ENCODE peak calls at places on chromosomes 7 and 10, in four cellular contexts. V is cardiac muscle cell, W is fibroblast of pulmonary artery, F is tibial artery. R is an unnamed sample.

GRCh38 chr10:131786756-131787605 is 113.8 kb upstream of the PPP2R2D start:
- DNase-seq in F (no peak), V (peak; percentile 61), W (peak; percentile 35), R (peak; percentile 22)

GRCh38 chr7:74293577-74293908 is 4.3 kb downstream of the CLIP2 start:
- DNase-seq in W (no peak), V (no peak), F (no peak), R (no peak)

GRCh38 chr10:50625663-50626062 is 1.9 kb upstream of the SGMS1 start:
- DNase-seq in V (peak; percentile 21), F (no peak), W (peak; percentile 25), R (peak; percentile 47)

GRCh38 chr10:14617850-14618249 is 156.8 kb downstream of the FAM107B start:
- DNase-seq in V (no peak), F (no peak), W (peak; percentile 50), R (peak; percentile 51)

GRCh38 chr10:3980660-3981059 is 195.7 kb upstream of the KLF6 start:
- DNase-seq in F (no peak), V (no peak), W (no peak), R (no peak)

GRCh38 chr10:104326991-104327610 is 11.2 kb downstream of the ITPRIP start:
- DNase-seq in F (no peak), V (no peak), W (no peak), R (no peak)

GRCh38 chr10:130500251-130501000 is 364.2 kb downstream of the GLRX3 start:
- DNase-seq in F (no peak), V (no peak), W (no peak), R (no peak)

GRCh38 chr7:158098125-158099030 is 489.2 kb downstream of the PTPRN2 start:
- DNase-seq in W (no peak), F (peak; percentile 13), V (no peak), R (no peak)

GRCh38 chr10:97058521-97058920 is 127.2 kb downstream of the SLIT1 start:
- DNase-seq in F (no peak), V (no peak), W (no peak), R (no peak)

GRCh38 chr10:50990568-50991495 is 83.5 kb upstream of the PRKG1 start:
- DNase-seq in V (peak; percentile 74), W (peak; percentile 91), F (peak; percentile 80), R (peak; percentile 93)

GRCh38 chr10:43074409-43074808 is 2.5 kb upstream of the RET start:
- DNase-seq in F (no peak), W (no peak), V (no peak), R (no peak)

GRCh38 chr7:23093546-23093945 is 12.0 kb upstream of the KLHL7 start:
- DNase-seq in F (no peak), W (no peak), V (no peak), R (peak; percentile 25)

GRCh38 chr10:47160229-47160908 is 139.6 kb upstream of the GDF10 start:
- DNase-seq in F (no peak), V (no peak), W (no peak), R (no peak)

GRCh38 chr7:15504376-15504775 is 57.4 kb downstream of the AGMO start:
- DNase-seq in V (no peak), F (no peak), W (peak; percentile 27), R (no peak)

GRCh38 chr7:19920200-19920599 is 146.8 kb upstream of the TMEM196 start:
- DNase-seq in F (no peak), W (peak; percentile 82), V (no peak), R (peak; percentile 89)

GRCh38 chr10:108544500-108545120 is 1378.7 kb downstream of the XPNPEP1 start:
- DNase-seq in W (peak; percentile 63), V (peak; percentile 72), F (no peak), R (peak; percentile 64)

GRCh38 chr7:56033671-56034432 is 17.4 kb downstream of the PSPH start:
- DNase-seq in V (peak; percentile 91), F (peak; percentile 36), W (peak; percentile 76), R (peak; percentile 82)

GRCh38 chr7:33108591-33108930 is 643 bp downstream of the RP9 start:
- DNase-seq in V (no peak), W (no peak), F (no peak), R (no peak)

GRCh38 chr7:51732066-51732465 is 415.5 kb upstream of the COBL start:
- DNase-seq in V (no peak), W (no peak), F (no peak), R (no peak)

GRCh38 chr7:111834367-111834766 is 272.1 kb upstream of the IMMP2L start:
- DNase-seq in W (no peak), F (no peak), V (no peak), R (no peak)

GRCh38 chr10:75191821-75192568 is 18.6 kb upstream of the VDAC2 start:
- DNase-seq in V (no peak), F (peak; percentile 65), W (peak; percentile 96), R (peak; percentile 97)

GRCh38 chr7:15783971-15784693 is 97.6 kb upstream of the MEOX2 start:
- DNase-seq in V (peak; percentile 18), F (no peak), W (no peak), R (no peak)

GRCh38 chr7:78441737-78442136 is 643.2 kb downstream of the PHTF2 start:
- DNase-seq in V (no peak), W (no peak), F (no peak), R (no peak)

GRCh38 chr7:44972562-44972961 is 6.3 kb downstream of the MYO1G start:
- DNase-seq in V (no peak), F (no peak), W (no peak), R (no peak)

GRCh38 chr10:69494626-69495558 is 43.6 kb downstream of the TSPAN15 start:
- DNase-seq in F (no peak), V (no peak), W (no peak), R (no peak)

GRCh38 chr7:24971333-24972165 is 8.4 kb downstream of the OSBPL3 start:
- DNase-seq in F (no peak), V (no peak), W (peak; percentile 83), R (peak; percentile 94)

DNA sequence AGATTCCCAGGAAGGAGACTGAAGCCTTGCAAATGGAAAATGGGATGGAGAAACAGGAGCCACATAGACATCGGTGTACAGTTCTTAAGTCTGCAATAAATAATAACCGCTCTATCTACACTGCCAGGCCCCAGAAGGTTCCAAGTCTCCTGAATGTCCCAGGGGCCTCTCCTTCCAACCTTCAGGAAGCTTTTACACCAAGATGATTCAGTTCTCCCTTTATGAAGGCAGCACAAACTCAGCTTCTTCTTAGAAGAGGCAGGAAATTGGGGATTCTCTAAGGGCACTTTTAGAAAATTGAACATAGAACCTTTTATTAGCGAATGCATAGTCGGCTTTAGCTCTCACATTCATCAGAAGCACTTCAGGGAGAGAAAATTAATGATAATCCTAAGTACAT is 130.8 kb upstream of the LYZL1 start:
- DNase-seq in V (no peak), F (no peak), W (no peak), R (no peak)
- H3K4me3 ChIP-seq in V (no peak overlapping the region), F (no peak overlapping the region), W (no peak overlapping the region), R (no peak overlapping the region)

DNA sequence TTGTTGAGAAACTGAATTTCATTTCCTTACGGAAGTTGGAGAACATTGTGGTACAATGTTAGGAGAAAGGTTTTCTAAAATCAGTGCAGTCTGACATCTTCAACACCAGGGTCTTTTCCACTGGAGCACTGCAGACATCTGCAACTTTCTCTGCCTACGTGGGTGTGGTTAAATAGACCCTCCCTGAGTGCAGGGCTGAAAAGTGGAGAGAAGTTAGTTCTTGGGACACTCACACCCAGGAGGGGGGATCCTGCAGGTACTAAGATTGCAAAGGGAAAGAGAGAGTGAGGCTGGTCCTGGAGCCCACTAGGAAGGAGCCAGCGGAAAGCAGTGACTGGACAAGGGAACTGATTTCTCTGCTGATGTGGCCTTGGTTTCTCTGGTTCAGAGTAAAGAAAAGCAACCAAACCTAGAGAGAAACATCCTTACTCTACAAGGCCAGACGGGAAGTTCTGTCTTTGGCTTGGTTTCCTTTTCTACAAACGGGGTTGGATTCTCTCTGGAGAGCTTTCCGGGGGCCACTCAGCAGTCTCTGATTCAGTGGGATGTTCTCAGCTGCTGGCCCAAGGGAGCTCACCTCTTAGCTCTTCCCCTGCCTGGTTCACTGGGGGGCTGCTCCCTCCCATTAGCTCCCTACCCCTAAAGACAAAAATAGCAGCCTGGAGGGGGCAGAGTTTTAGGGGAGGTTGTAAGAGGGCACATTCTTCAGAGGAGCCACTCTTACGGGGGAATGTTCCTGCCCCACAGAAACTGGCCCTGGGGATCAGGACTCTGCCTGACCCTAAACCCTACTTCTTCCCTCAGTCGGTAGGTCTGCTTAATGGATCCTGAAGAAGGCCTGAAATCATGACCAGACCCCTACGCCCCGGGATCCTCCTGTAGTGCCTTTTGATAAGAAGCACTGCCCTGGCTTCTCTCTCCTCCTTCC is 2.7 kb downstream of the UPP1 start:
- DNase-seq in F (no peak), W (no peak), V (no peak), R (no peak)
- H3K4me3 ChIP-seq in F (no peak overlapping the region), W (no peak overlapping the region), V (no peak overlapping the region), R (no peak overlapping the region)

GRCh38 chr10:117539903-117540639 is 2.5 kb upstream of the EMX2 start:
- DNase-seq in F (no peak), W (no peak), V (no peak), R (no peak)

GRCh38 chr10:117540640-117541404 is 1.7 kb upstream of the EMX2 start:
- DNase-seq in V (no peak), F (no peak), W (no peak), R (no peak)

GRCh38 chr10:117541909-117542705 is 439 bp upstream of the EMX2 start:
- DNase-seq in F (peak; percentile 54), V (peak; percentile 76), W (peak; percentile 81), R (peak; percentile 9)

GRCh38 chr10:117542706-117543244 is at the start of gene EMX2:
- DNase-seq in F (no peak), V (no peak), W (no peak), R (no peak)

GRCh38 chr10:117541405-117541908 is 1.1 kb upstream of the EMX2 start:
- DNase-seq in V (no peak), F (peak; percentile 60), W (peak; percentile 70), R (no peak)
- H3K4me3 ChIP-seq in V (no peak overlapping the region), F (peak overlapping the region; percentile 68), W (peak overlapping the region; percentile 55), R (no peak overlapping the region)

GRCh38 chr7:100080895-100081534 is 508 bp downstream of the ZNF3 start:
- DNase-seq in W (no peak), V (peak; percentile 34), F (no peak), R (no peak)

GRCh38 chr7:100079024-100079560 is 2.4 kb downstream of the ZNF3 start:
- DNase-seq in W (no peak), V (no peak), F (no peak), R (no peak)

GRCh38 chr7:100081535-100082102 is at the start of gene ZNF3:
- DNase-seq in V (peak; percentile 99), F (peak; percentile 98), W (peak; percentile 99), R (peak; percentile 99)

GRCh38 chr7:100085515-100085914 is 3.3 kb upstream of the COPS6 start:
- DNase-seq in F (no peak), W (no peak), V (no peak), R (no peak)

GRCh38 chr7:100082978-100083377 is 1.5 kb upstream of the ZNF3 start:
- DNase-seq in W (no peak), F (no peak), V (no peak), R (no peak)
- H3K4me3 ChIP-seq in W (no peak overlapping the region), F (no peak overlapping the region), V (no peak overlapping the region), R (no peak overlapping the region)

GRCh38 chr10:117788911-117789310 is 246.4 kb downstream of the EMX2 start:
- DNase-seq in W (no peak), F (no peak), V (no peak), R (no peak)
- H3K4me3 ChIP-seq in W (no peak overlapping the region), F (no peak overlapping the region), V (no peak overlapping the region), R (no peak overlapping the region)

GRCh38 chr7:70630647-70631457 is 501.1 kb upstream of the GALNT17 start:
- DNase-seq in F (peak; percentile 32), V (no peak), W (peak; percentile 6), R (peak; percentile 46)
- H3K4me3 ChIP-seq in F (peak overlapping the region; percentile 31), V (no peak overlapping the region), W (no peak overlapping the region), R (peak overlapping the region; percentile 10)

R was measured in fibroblast of the aortic adventitia.